ENCODE peak calls at places on chromosomes 4 and X, in seven cellular contexts. E, V, P, I, D, M and W are unnamed samples.

GRCh38 chrX:70455366-70456202 is 10.9 kb downstream of the DLG3 start:
- DNase-seq in E (no peak), V (no peak), P (no peak), I (no peak), D (no peak), M (no peak), W (no peak)

GRCh38 chr4:112098841-112099240 is 46.4 kb upstream of the FAM241A start:
- DNase-seq in E (no peak), V (no peak), P (no peak), I (no peak), D (no peak), M (no peak), W (no peak)

GRCh38 chr4:82866706-82867385 is 24.1 kb downstream of the SEC31A start:
- DNase-seq in E (no peak), V (peak; percentile 23), P (no peak), I (no peak), D (no peak), M (no peak), W (no peak)

GRCh38 chr4:87038837-87039715 is 104.3 kb downstream of the AFF1 start:
- DNase-seq in E (peak; percentile 80), V (peak; percentile 91), P (peak; percentile 94), I (no peak), D (no peak), M (no peak), W (no peak)

GRCh38 chrX:56397636-56398035 is 165.5 kb downstream of the KLF8 start:
- DNase-seq in E (no peak), V (no peak), P (no peak), I (no peak), D (no peak), M (no peak), W (no peak)

GRCh38 chr4:123423819-123424218 is 27.2 kb downstream of the SPRY1 start:
- DNase-seq in E (no peak), V (no peak), P (no peak), I (no peak), D (no peak), M (no peak), W (no peak)

GRCh38 chrX:152821145-152821765 is 9.3 kb downstream of the CETN2 start:
- DNase-seq in E (no peak), V (peak; percentile 32), P (no peak), I (no peak), D (no peak), M (no peak), W (no peak)

GRCh38 chr4:142121448-142121847 is 485.1 kb downstream of the IL15 start:
- DNase-seq in E (no peak), V (no peak), P (no peak), I (no peak), D (no peak), M (no peak), W (no peak)

GRCh38 chr4:96315815-96316214 is 475.9 kb downstream of the PDHA2 start:
- DNase-seq in E (no peak), V (no peak), P (no peak), I (no peak), D (no peak), M (no peak), W (no peak)

GRCh38 chr4:5566991-5567390 is 141.4 kb downstream of the EVC2 start:
- DNase-seq in E (no peak), V (no peak), P (no peak), I (no peak), D (no peak), M (no peak), W (no peak)

GRCh38 chrX:13266641-13267420 is 53.0 kb downstream of the ATXN3L start:
- DNase-seq in E (no peak), V (peak; percentile 49), P (no peak), I (no peak), D (no peak), M (no peak), W (no peak)

GRCh38 chr4:168511780-168512467 is 15.1 kb downstream of the PALLD start:
- DNase-seq in E (no peak), V (no peak), P (no peak), I (peak; percentile 42), D (peak; percentile 44), M (no peak), W (no peak)

GRCh38 chr4:94758141-94758699 is 465 bp downstream of the BMPR1B start:
- DNase-seq in E (peak; percentile 37), V (no peak), P (no peak), I (no peak), D (peak; percentile 61), M (no peak), W (no peak)

GRCh38 chr4:144734522-144734921 is 88.6 kb downstream of the HHIP start:
- DNase-seq in E (no peak), V (peak; percentile 72), P (no peak), I (no peak), D (no peak), M (no peak), W (no peak)

GRCh38 chr4:168857546-168858314 is 152.3 kb downstream of the CBR4 start:
- DNase-seq in E (no peak), V (peak; percentile 94), P (no peak), I (no peak), D (no peak), M (no peak), W (no peak)

GRCh38 chr4:26958925-26959653 is 98.4 kb downstream of the STIM2 start:
- DNase-seq in E (no peak), V (no peak), P (no peak), I (no peak), D (no peak), M (no peak), W (no peak)

GRCh38 chrX:13816899-13817298 is at the start of gene GPM6B:
- DNase-seq in E (no peak), V (no peak), P (no peak), I (no peak), D (no peak), M (no peak), W (no peak)

GRCh38 chr4:72375050-72375736 is 193.8 kb downstream of the ADAMTS3 start:
- DNase-seq in E (peak; percentile 14), V (peak; percentile 69), P (no peak), I (no peak), D (no peak), M (no peak), W (no peak)

GRCh38 chrX:13005671-13006473 is 31.0 kb downstream of the TMSB4X start:
- DNase-seq in E (no peak), V (peak; percentile 70), P (no peak), I (peak; percentile 13), D (no peak), M (no peak), W (no peak)

GRCh38 chrX:47030339-47030738 is 47.9 kb upstream of the RGN start:
- DNase-seq in E (no peak), V (peak; percentile 68), P (no peak), I (no peak), D (no peak), M (peak; percentile 33), W (no peak)

GRCh38 chr4:158856852-158857251 is 88.0 kb downstream of the FNIP2 start:
- DNase-seq in E (no peak), V (peak; percentile 68), P (no peak), I (no peak), D (no peak), M (no peak), W (no peak)

GRCh38 chr4:102535398-102536082 is 34.4 kb downstream of the NFKB1 start:
- DNase-seq in E (no peak), V (peak; percentile 75), P (no peak), I (no peak), D (no peak), M (no peak), W (no peak)

GRCh38 chrX:109840585-109840984 is 107.5 kb upstream of the ACSL4 start:
- DNase-seq in E (no peak), V (peak; percentile 95), P (no peak), I (no peak), D (no peak), M (no peak), W (no peak)

GRCh38 chr4:26206339-26206738 is 114.5 kb upstream of the RBPJ start:
- DNase-seq in E (no peak), V (peak; percentile 92), P (no peak), I (no peak), D (no peak), M (no peak), W (no peak)

GRCh38 chrX:115602729-115603389 is 41.9 kb downstream of the PLS3 start:
- DNase-seq in E (no peak), V (no peak), P (no peak), I (no peak), D (no peak), M (peak; percentile 67), W (no peak)

GRCh38 chr4:173243917-173244658 is 75.5 kb downstream of the GALNT7 start:
- DNase-seq in E (no peak), V (no peak), P (no peak), I (no peak), D (no peak), M (no peak), W (no peak)

GRCh38 chr4:124913237-124913636 is 200.7 kb upstream of the ANKRD50 start:
- DNase-seq in E (no peak), V (no peak), P (no peak), I (no peak), D (no peak), M (no peak), W (no peak)

GRCh38 chr4:44583393-44583792 is 68.0 kb downstream of the YIPF7 start:
- DNase-seq in E (no peak), V (no peak), P (no peak), I (no peak), D (no peak), M (no peak), W (no peak)
- TF ChIP-seq CTCF in E (no peak), V (no peak), P (no peak), I (no peak), D (no peak), M (no peak), W (no peak)

GRCh38 chr4:76680934-76681333 is 217.0 kb downstream of the SOWAHB start:
- DNase-seq in E (no peak), V (no peak), P (no peak), I (no peak), D (no peak), M (no peak), W (no peak)
- TF ChIP-seq CTCF in E (no peak), V (no peak), P (no peak), I (no peak), D (no peak), M (no peak), W (no peak)

GRCh38 chr4:155441475-155441874 is 64.7 kb upstream of the MAP9 start:
- DNase-seq in E (no peak), V (no peak), P (no peak), I (no peak), D (no peak), M (no peak), W (no peak)
- TF ChIP-seq CTCF in E (no peak), V (no peak), P (no peak), I (no peak), D (no peak), M (no peak), W (no peak)

GRCh38 chr4:29972121-29972520 is 748.0 kb upstream of the PCDH7 start:
- DNase-seq in E (no peak), V (peak; percentile 44), P (no peak), I (no peak), D (no peak), M (no peak), W (no peak)

GRCh38 chr4:29966386-29966785 is 753.8 kb upstream of the PCDH7 start:
- DNase-seq in E (no peak), V (no peak), P (no peak), I (no peak), D (no peak), M (no peak), W (no peak)

DNA sequence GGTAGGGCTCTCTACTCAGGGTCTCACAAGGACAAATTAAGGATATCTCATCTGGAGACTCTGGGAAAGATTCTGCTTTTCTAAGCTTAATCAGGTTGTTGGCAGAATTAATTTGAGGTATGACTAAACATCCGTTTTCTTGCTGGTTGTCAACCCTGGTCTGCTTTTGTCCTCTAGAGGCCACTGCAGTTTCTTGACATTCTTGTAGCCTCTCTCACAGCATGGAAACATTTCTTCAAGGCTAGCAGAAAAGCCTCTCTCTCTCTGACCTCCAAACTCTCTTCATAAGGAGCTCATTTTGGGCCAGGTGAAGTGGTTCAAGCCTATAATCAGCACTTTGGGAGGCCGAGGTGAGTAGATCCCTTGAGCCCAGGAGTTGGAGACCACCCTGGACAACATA is 749.5 kb upstream of the PCDH7 start:
- DNase-seq in E (no peak), V (no peak), P (no peak), I (no peak), D (no peak), M (no peak), W (no peak)
- TF ChIP-seq CTCF in E (no peak), V (no peak), P (no peak), I (no peak), D (no peak), M (peak; percentile 58), W (no peak)